ENCODE peak calls at places on chromosomes 2 and 18, in seven cellular contexts. G is HepG2, D is SK-N-SH, U is sigmoid colon, Q is K562, S is upper lobe of left lung, H is stomach. P is an unnamed sample. For H3K4me1, the result is how much of the 10 kb centered on the place peaks cover.

GRCh38 chr2:145752091-145752806 is 1232.3 kb upstream of the ZEB2 start:
- DNase-seq in U (no peak), G (peak), H (no peak), S (peak), Q (peak), D (peak), P (no peak)

GRCh38 chr2:28400434-28400833 is 7.8 kb downstream of the FOSL2 start:
- DNase-seq in U (no peak), Q (no peak), H (no peak), G (no peak), S (no peak), D (no peak), P (no peak)

GRCh38 chr18:48796491-48797205 is 154.1 kb downstream of the SMAD7 start:
- DNase-seq in S (peak), G (no peak), H (no peak), D (no peak), Q (no peak), U (peak), P (peak)

GRCh38 chr18:39959839-39960238 is 1995.2 kb upstream of the PIK3C3 start:
- DNase-seq in G (no peak), U (no peak), H (no peak), Q (no peak), D (no peak), S (no peak), P (no peak)

GRCh38 chr18:55272510-55273243 is 313.4 kb upstream of the CCDC68 start:
- DNase-seq in S (no peak), U (no peak), H (no peak), Q (no peak), G (no peak), D (no peak), P (no peak)

GRCh38 chr2:48233005-48233404 is 296.9 kb upstream of the STON1 start:
- DNase-seq in H (no peak), D (no peak), U (no peak), S (no peak), G (no peak), Q (no peak), P (no peak)

GRCh38 chr18:54828290-54828871 is at the start of gene RAB27B:
- DNase-seq in D (peak), U (peak), H (peak), G (peak), S (peak), Q (peak), P (peak)

GRCh38 chr2:160141419-160141818 is 58.7 kb downstream of the ITGB6 start:
- DNase-seq in U (no peak), Q (no peak), D (no peak), H (no peak), G (no peak), S (no peak), P (no peak)

GRCh38 chr2:82650038-82650437 is 1809.0 kb downstream of the SUCLG1 start:
- DNase-seq in H (no peak), U (no peak), D (no peak), S (no peak), Q (no peak), G (no peak), P (no peak)

GRCh38 chr2:11290713-11291112 is 53.7 kb downstream of the ROCK2 start:
- DNase-seq in Q (no peak), H (no peak), S (no peak), D (no peak), G (no peak), U (no peak), P (no peak)

GRCh38 chr2:199457147-199458016 is at the start of gene SATB2:
- DNase-seq in Q (peak), D (peak), U (peak), S (no peak), G (no peak), H (no peak), P (peak)

GRCh38 chr2:166900700-166901099 is 12.4 kb downstream of the XIRP2 start:
- DNase-seq in H (no peak), G (peak), D (no peak), U (no peak), S (no peak), Q (no peak), P (no peak)

GRCh38 chr2:183028108-183028507 is 10.1 kb downstream of the NCKAP1 start:
- DNase-seq in G (no peak), Q (no peak), D (no peak), H (no peak), U (no peak), S (no peak), P (no peak)
- H3K4me1 ChIP-seq in G (under half), Q (under half), D (under half), H (under half), U (half or more), S (under half), P (half or more)

GRCh38 chr2:106065268-106065982 is 128.7 kb downstream of the UXS1 start:
- DNase-seq in G (no peak), U (no peak), S (no peak), H (no peak), D (peak), Q (no peak), P (no peak)
- TF ChIP-seq POLR2AphosphoS5 in G (no peak), U (no peak), S (no peak), H (no peak), D (no peak), Q (no peak), P (no peak)

GRCh38 chr2:75491129-75491753 is 69.5 kb downstream of the EVA1A start:
- DNase-seq in G (no peak), Q (no peak), D (no peak), S (no peak), U (no peak), H (no peak), P (no peak)
- H3K4me1 ChIP-seq in G (under half), Q (under half), D (under half), S (under half), U (under half), H (under half), P (under half)

DNA sequence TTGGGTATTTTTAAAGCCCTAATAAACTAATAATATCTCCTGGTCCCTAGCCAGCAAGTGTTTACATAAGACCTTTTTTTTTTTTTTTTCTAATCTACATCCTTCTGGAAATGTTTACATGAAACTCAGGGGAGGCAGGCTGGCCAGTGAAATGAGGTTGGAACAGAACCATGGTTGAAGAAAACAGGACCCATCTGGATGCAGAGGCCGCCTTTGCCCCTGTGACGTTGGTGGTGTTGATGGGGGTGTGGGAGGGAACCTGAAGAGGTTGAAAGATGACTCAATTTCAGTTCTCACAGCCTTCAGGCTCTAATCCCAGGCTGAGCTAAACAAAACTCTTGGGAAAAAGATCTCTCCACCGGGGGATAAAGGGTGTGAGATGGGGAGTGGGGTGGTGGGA is 118.5 kb downstream of the NRP2 start:
- DNase-seq in D (no peak), Q (no peak), H (peak), G (no peak), S (peak), U (peak), P (no peak)
- TF ChIP-seq POLR2AphosphoS5 in D (no peak), Q (no peak), H (no peak), G (no peak), S (no peak), U (peak), P (no peak)

DNA sequence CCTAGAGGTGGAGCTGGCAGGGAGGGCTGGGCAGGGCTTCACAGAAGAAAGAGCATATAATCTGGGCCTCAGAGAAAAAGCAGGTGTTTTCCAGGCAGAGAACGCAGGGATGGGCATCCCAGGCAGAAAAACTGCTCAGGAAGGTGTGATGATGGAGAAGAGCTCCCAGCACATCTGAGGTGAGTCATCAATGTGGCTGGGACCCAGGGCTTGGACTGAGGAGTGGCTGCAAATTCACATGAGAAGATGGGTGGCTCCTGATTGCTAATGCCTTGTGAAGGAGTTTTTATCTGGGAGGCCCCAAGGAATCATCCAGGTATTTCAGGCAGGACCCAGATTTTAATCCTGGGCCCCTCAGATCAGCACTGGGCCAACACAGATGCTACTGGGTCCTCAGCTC is 10.2 kb downstream of the IL1F10 start:
- DNase-seq in U (no peak), G (no peak), D (no peak), Q (no peak), S (no peak), H (peak), P (no peak)
- H3K4me1 ChIP-seq in U (under half), G (under half), D (under half), Q (under half), S (under half), H (under half), P (under half)

GRCh38 chr2:237864940-237865622 is 5.7 kb downstream of the RAMP1 start:
- DNase-seq in D (peak), U (peak), G (no peak), H (no peak), Q (no peak), S (no peak), P (no peak)

GRCh38 chr2:237864030-237864931 is 4.9 kb downstream of the RAMP1 start:
- DNase-seq in H (no peak), G (no peak), S (no peak), D (no peak), U (peak), Q (no peak), P (no peak)

GRCh38 chr2:237865623-237866041 is 6.2 kb downstream of the RAMP1 start:
- DNase-seq in H (no peak), D (peak), S (no peak), U (peak), G (no peak), Q (no peak), P (no peak)

GRCh38 chr2:237867465-237867864 is 8.0 kb downstream of the RAMP1 start:
- DNase-seq in H (no peak), U (peak), D (no peak), G (no peak), S (no peak), Q (no peak), P (peak)

DNA sequence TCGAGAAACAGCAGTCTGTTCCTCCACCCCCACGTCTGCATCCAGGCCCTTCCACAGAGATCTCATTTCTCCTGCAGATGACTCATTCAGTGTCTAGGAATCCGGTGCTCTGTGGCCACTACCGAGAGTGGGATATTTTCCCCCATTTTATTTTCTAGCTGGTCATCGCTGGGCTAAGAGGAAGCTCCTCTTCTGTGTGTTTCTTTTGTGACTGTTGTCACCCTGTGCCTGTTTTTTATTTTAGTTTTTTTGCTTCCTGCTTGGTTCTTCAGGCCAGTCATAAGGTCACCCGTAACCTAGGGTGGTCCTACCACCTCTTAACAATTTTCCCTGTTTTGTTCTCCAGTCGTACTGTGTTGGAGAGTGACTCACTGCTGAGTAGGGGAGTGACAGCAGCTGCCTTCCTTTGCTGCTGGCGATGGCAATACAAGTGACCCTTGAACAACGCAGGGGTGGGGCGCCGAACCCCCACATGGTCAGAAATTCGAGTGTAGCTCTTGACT is 6.7 kb downstream of the RAMP1 start:
- DNase-seq in S (no peak), D (peak), H (no peak), G (no peak), Q (no peak), U (peak), P (peak)
- TF ChIP-seq POLR2AphosphoS5 in S (no peak), D (peak), H (no peak), G (no peak), Q (no peak), U (no peak), P (no peak)

DNA sequence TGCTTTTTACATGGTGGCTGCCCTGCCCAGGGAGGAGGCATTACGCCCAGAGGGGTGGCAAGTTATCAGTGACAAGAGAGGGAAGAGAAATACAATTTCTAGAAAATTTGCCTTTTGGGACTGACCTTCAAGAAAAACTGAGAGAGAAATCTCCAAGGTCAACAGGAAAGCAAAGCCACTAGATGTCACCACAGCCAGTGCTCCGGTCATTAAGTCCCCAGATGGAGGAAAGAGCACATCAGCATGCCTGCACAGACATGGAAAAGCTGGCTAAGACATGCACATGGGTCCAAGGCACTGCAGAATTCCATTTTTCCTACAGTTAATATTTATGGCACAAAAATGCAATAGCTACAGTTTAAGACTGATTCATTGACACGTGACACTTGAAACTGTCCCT is 21.0 kb downstream of the FHL2 start:
- DNase-seq in D (peak), G (no peak), H (no peak), S (no peak), U (no peak), Q (peak), P (no peak)
- H3K4me1 ChIP-seq in D (under half), G (under half), H (half or more), S (under half), U (under half), Q (under half), P (half or more)

GRCh38 chr2:96882230-96882629 is 12.3 kb upstream of the SEMA4C start:
- DNase-seq in Q (no peak), D (no peak), H (no peak), U (no peak), G (no peak), S (no peak), P (no peak)
- TF ChIP-seq POLR2AphosphoS5 in Q (no peak), D (no peak), H (no peak), U (no peak), G (no peak), S (no peak), P (no peak)

GRCh38 chr2:25286723-25287483 is 54.8 kb downstream of the DNMT3A start:
- DNase-seq in H (no peak), G (no peak), D (no peak), S (no peak), U (no peak), Q (no peak), P (no peak)

GRCh38 chr2:25285265-25286024 is 56.3 kb downstream of the DNMT3A start:
- DNase-seq in D (no peak), H (no peak), S (no peak), U (no peak), Q (no peak), G (no peak), P (no peak)

GRCh38 chr2:25283921-25284320 is 57.8 kb downstream of the DNMT3A start:
- DNase-seq in D (no peak), S (no peak), H (no peak), U (no peak), Q (no peak), G (no peak), P (no peak)

GRCh38 chr2:25281581-25281980 is 60.1 kb downstream of the DNMT3A start:
- DNase-seq in G (no peak), S (no peak), D (no peak), H (no peak), U (no peak), Q (no peak), P (no peak)

GRCh38 chr2:25286025-25286400 is 55.7 kb downstream of the DNMT3A start:
- DNase-seq in D (peak), G (no peak), U (no peak), S (peak), H (no peak), Q (no peak), P (no peak)
- H3K4me1 ChIP-seq in D (under half), G (under half), U (under half), S (under half), H (under half), Q (under half), P (under half)

GRCh38 chr18:21004721-21005120 is 106.9 kb downstream of the ROCK1 start:
- DNase-seq in G (no peak), D (no peak), Q (no peak), U (no peak), H (no peak), S (no peak), P (no peak)
- TF ChIP-seq POLR2AphosphoS5 in G (no peak), D (no peak), Q (no peak), U (no peak), H (no peak), S (no peak), P (no peak)

P was measured in suprapubic skin.